ENCODE peak calls at places on chromosome 10, in nine cellular contexts. Y is activated CD8-positive, alpha-beta memory T cell treated with anti-CD3 and anti-CD28 coated beads for 48 hours; U is fibroblast of gingiva; M is activated CD4-positive, alpha-beta T cell treated with anti-CD3 and anti-CD28 coated beads, Interleukin-2, amount 10 ng/mL, durations not matched to agents 7 days and 5 days; F is activated T-helper 2 cell treated with anti-CD3 and anti-CD28 coated beads, Interferon-gamma antibody, Interleukin-2, Interleukin-4, amounts not matched to agents 10 μg/mL and 5 μg/mL and 100 μg/mL, durations not matched to agents 14 hours and 24 hours and 36 hours; P is HEK293T; J is colonic mucosa; T is pancreas; V is mucosa of descending colon. O is an unnamed sample.

GRCh38 chr10:2146079-2146478 is 408.8 kb upstream of the ADARB2 start:
- DNase-seq in Y (no peak), U (no peak), M (no peak), F (no peak), P (no peak), J (no peak), T (no peak), V (no peak), O (no peak)

GRCh38 chr10:17585001-17585400 is 32.2 kb downstream of the HACD1 start:
- DNase-seq in Y (no peak), U (no peak), M (no peak), F (no peak), P (no peak), J (no peak), T (no peak), V (no peak), O (no peak)

GRCh38 chr10:117468665-117469064 is 73.9 kb upstream of the EMX2 start:
- DNase-seq in Y (no peak), U (no peak), M (no peak), F (no peak), P (no peak), J (no peak), T (no peak), V (no peak), O (no peak)

GRCh38 chr10:121468726-121469125 is 129.5 kb downstream of the FGFR2 start:
- DNase-seq in Y (no peak), U (no peak), M (no peak), F (no peak), P (no peak), J (no peak), T (no peak), V (no peak), O (no peak)

GRCh38 chr10:110717830-110718595 is 73.9 kb downstream of the RBM20 start:
- DNase-seq in Y (no peak), U (no peak), M (no peak), F (no peak), P (no peak), J (no peak), T (peak; percentile 25), V (no peak), O (no peak)

GRCh38 chr10:34319197-34319846 is 495.8 kb downstream of the PARD3 start:
- DNase-seq in Y (no peak), U (peak; percentile 94), M (no peak), F (no peak), P (no peak), J (peak; percentile 57), T (peak; percentile 79), V (no peak), O (peak; percentile 68)

GRCh38 chr10:133274751-133275682 is 1.7 kb downstream of the ADAM8 start:
- DNase-seq in Y (peak; percentile 65), U (no peak), M (peak; percentile 81), F (peak; percentile 70), P (no peak), J (no peak), T (no peak), V (peak; percentile 55), O (peak; percentile 65)

GRCh38 chr10:6704891-6705290 is 124.8 kb upstream of the PRKCQ start:
- DNase-seq in Y (no peak), U (peak; percentile 17), M (no peak), F (no peak), P (no peak), J (no peak), T (no peak), V (no peak), O (no peak)

GRCh38 chr10:9331583-9332008 is 1277.1 kb downstream of the GATA3 start:
- DNase-seq in Y (no peak), U (peak; percentile 53), M (no peak), F (no peak), P (peak; percentile 27), J (no peak), T (no peak), V (no peak), O (no peak)

GRCh38 chr10:63005246-63005645 is 127.9 kb upstream of the NRBF2 start:
- DNase-seq in Y (no peak), U (peak; percentile 38), M (no peak), F (no peak), P (no peak), J (no peak), T (no peak), V (no peak), O (no peak)

GRCh38 chr10:75466886-75467285 is 35.5 kb downstream of the LRMDA start:
- DNase-seq in Y (no peak), U (no peak), M (no peak), F (no peak), P (no peak), J (no peak), T (no peak), V (no peak), O (no peak)

GRCh38 chr10:79007037-79007842 is 61.5 kb upstream of the ZMIZ1 start:
- DNase-seq in Y (no peak), U (peak; percentile 44), M (no peak), F (no peak), P (no peak), J (no peak), T (no peak), V (no peak), O (no peak)

GRCh38 chr10:132693676-132694075 is 92.3 kb downstream of the NKX6-2 start:
- DNase-seq in Y (no peak), U (no peak), M (no peak), F (no peak), P (no peak), J (no peak), T (no peak), V (no peak), O (no peak)

GRCh38 chr10:63671317-63671937 is 150.2 kb downstream of the REEP3 start:
- DNase-seq in Y (no peak), U (peak; percentile 88), M (no peak), F (no peak), P (no peak), J (no peak), T (no peak), V (no peak), O (no peak)

GRCh38 chr10:89518876-89519842 is 16.2 kb downstream of the SLC16A12 start:
- DNase-seq in Y (no peak), U (peak; percentile 97), M (no peak), F (no peak), P (no peak), J (no peak), T (no peak), V (no peak), O (no peak)

GRCh38 chr10:11049772-11050171 is 32.1 kb downstream of the CELF2 start:
- DNase-seq in Y (no peak), U (no peak), M (no peak), F (no peak), P (no peak), J (no peak), T (no peak), V (no peak), O (no peak)

GRCh38 chr10:70658582-70659136 is 13.6 kb upstream of the ADAMTS14 start:
- DNase-seq in Y (no peak), U (no peak), M (no peak), F (no peak), P (no peak), J (no peak), T (no peak), V (no peak), O (no peak)

GRCh38 chr10:21292763-21293517 is 232.5 kb downstream of the SKIDA1 start:
- DNase-seq in Y (no peak), U (peak; percentile 97), M (no peak), F (no peak), P (peak; percentile 54), J (peak; percentile 34), T (peak; percentile 51), V (no peak), O (peak; percentile 61)

GRCh38 chr10:131012641-131012985 is 298.9 kb downstream of the TCERG1L start:
- DNase-seq in Y (no peak), U (no peak), M (no peak), F (no peak), P (no peak), J (no peak), T (no peak), V (no peak), O (no peak)

GRCh38 chr10:1206601-1207000 is 150.4 kb downstream of the WDR37 start:
- DNase-seq in Y (no peak), U (no peak), M (no peak), F (no peak), P (no peak), J (no peak), T (no peak), V (no peak), O (no peak)

GRCh38 chr10:132397036-132397541 is at the start of gene PWWP2B:
- DNase-seq in Y (no peak), U (peak; percentile 24), M (peak; percentile 69), F (peak; percentile 57), P (peak; percentile 76), J (no peak), T (peak; percentile 55), V (peak; percentile 83), O (no peak)

GRCh38 chr10:107971973-107972372 is 807.5 kb upstream of the SORCS1 start:
- DNase-seq in Y (no peak), U (no peak), M (no peak), F (no peak), P (no peak), J (no peak), T (no peak), V (no peak), O (no peak)

GRCh38 chr10:110425684-110426293 is 71.9 kb upstream of the DUSP5 start:
- DNase-seq in Y (no peak), U (peak; percentile 100), M (peak; percentile 41), F (peak; percentile 34), P (no peak), J (no peak), T (no peak), V (no peak), O (no peak)

GRCh38 chr10:68611227-68611626 is 51.1 kb downstream of the TET1 start:
- DNase-seq in Y (no peak), U (no peak), M (no peak), F (no peak), P (no peak), J (no peak), T (no peak), V (no peak), O (no peak)

GRCh38 chr10:12474727-12475414 is 125.5 kb downstream of the CAMK1D start:
- DNase-seq in Y (no peak), U (no peak), M (no peak), F (no peak), P (no peak), J (no peak), T (no peak), V (no peak), O (no peak)